ENCODE peak calls at places on chromosomes 3 and 15, in ten cellular contexts. C, I, M, A, V, L, E, O, P and N are unnamed samples.

GRCh38 chr3:136332776-136333175 is 82.6 kb downstream of the PCCB start:
- DNase-seq in C (no peak), I (peak; percentile 92), M (peak; percentile 46), A (no peak), V (no peak), L (no peak), E (no peak), O (no peak), P (no peak), N (no peak)

GRCh38 chr15:74373731-74374647 is 6.5 kb upstream of the CYP11A1 start:
- DNase-seq in C (peak; percentile 93), I (peak; percentile 73), M (peak; percentile 96), A (peak; percentile 97), V (peak; percentile 76), L (peak; percentile 92), E (peak; percentile 96), O (peak; percentile 94), P (peak; percentile 60), N (peak; percentile 95)

GRCh38 chr3:191397771-191398170 is 63.2 kb upstream of the PYDC2 start:
- DNase-seq in C (no peak), I (no peak), M (no peak), A (no peak), V (no peak), L (no peak), E (no peak), O (no peak), P (no peak), N (no peak)

GRCh38 chr15:92677998-92678397 is 22.4 kb upstream of the FAM174B start:
- DNase-seq in C (no peak), I (no peak), M (no peak), A (no peak), V (no peak), L (peak; percentile 60), E (no peak), O (no peak), P (no peak), N (no peak)

GRCh38 chr3:123449092-123449985 is 449 bp upstream of the ADCY5 start:
- DNase-seq in C (no peak), I (peak; percentile 13), M (peak; percentile 55), A (no peak), V (no peak), L (no peak), E (peak; percentile 37), O (peak; percentile 16), P (no peak), N (no peak)

GRCh38 chr3:41482134-41482533 is 282.8 kb downstream of the CTNNB1 start:
- DNase-seq in C (no peak), I (no peak), M (no peak), A (no peak), V (no peak), L (no peak), E (no peak), O (no peak), P (no peak), N (no peak)

GRCh38 chr3:5917932-5918331 is 730.4 kb downstream of the EDEM1 start:
- DNase-seq in C (no peak), I (no peak), M (no peak), A (no peak), V (no peak), L (no peak), E (no peak), O (no peak), P (no peak), N (no peak)

GRCh38 chr15:49620174-49620573 is 444 bp downstream of the FAM227B start:
- DNase-seq in C (no peak), I (peak; percentile 67), M (peak; percentile 33), A (no peak), V (no peak), L (no peak), E (no peak), O (no peak), P (no peak), N (no peak)

GRCh38 chr15:82832601-82833209 is 23.3 kb downstream of the WHAMM start:
- DNase-seq in C (no peak), I (peak; percentile 87), M (no peak), A (peak; percentile 38), V (no peak), L (no peak), E (no peak), O (peak; percentile 41), P (no peak), N (no peak)

GRCh38 chr3:65412591-65412990 is 626.1 kb downstream of the MAGI1 start:
- DNase-seq in C (no peak), I (no peak), M (no peak), A (no peak), V (peak; percentile 12), L (no peak), E (no peak), O (no peak), P (no peak), N (no peak)

GRCh38 chr3:160331127-160331937 is 67.7 kb downstream of the IFT80 start:
- DNase-seq in C (no peak), I (peak; percentile 93), M (no peak), A (no peak), V (no peak), L (no peak), E (no peak), O (no peak), P (no peak), N (no peak)

GRCh38 chr15:99137111-99137546 is 32.2 kb downstream of the SYNM start:
- DNase-seq in C (no peak), I (no peak), M (no peak), A (no peak), V (no peak), L (no peak), E (no peak), O (no peak), P (no peak), N (no peak)

GRCh38 chr3:152382312-152383135 is 113.8 kb downstream of the MBNL1 start:
- DNase-seq in C (no peak), I (no peak), M (no peak), A (no peak), V (peak; percentile 61), L (no peak), E (no peak), O (no peak), P (no peak), N (no peak)

GRCh38 chr3:177878192-177878591 is 658.0 kb upstream of the KCNMB2 start:
- DNase-seq in C (no peak), I (no peak), M (no peak), A (no peak), V (no peak), L (no peak), E (no peak), O (no peak), P (no peak), N (no peak)

GRCh38 chr3:170049146-170050000 is 11.6 kb downstream of the GPR160 start:
- DNase-seq in C (no peak), I (no peak), M (no peak), A (no peak), V (no peak), L (no peak), E (no peak), O (no peak), P (no peak), N (no peak)

GRCh38 chr15:76366714-76367113 is 30.1 kb downstream of the ISL2 start:
- DNase-seq in C (no peak), I (no peak), M (no peak), A (no peak), V (no peak), L (no peak), E (no peak), O (no peak), P (no peak), N (no peak)